ENCODE peak calls at places on chromosomes 12 and 14, in four cellular contexts. One of them, this sample, is unnamed. For H3K36me3 and H3K4me1, the result is how much of the 10 kb centered on the place peaks cover.

GRCh38 chr12:18296201-18296908 is 35.0 kb downstream of the PIK3C2G start:
- DNase-seq in spleen: no peak
- DNase-seq in upper lobe of left lung: no peak
- DNase-seq in tibial nerve: no peak
- DNase-seq in this sample: no peak

GRCh38 chr14:72439707-72440106 is 454.2 kb downstream of the DPF3 start:
- DNase-seq in spleen: no peak
- DNase-seq in upper lobe of left lung: no peak
- DNase-seq in tibial nerve: no peak
- DNase-seq in this sample: no peak

GRCh38 chr14:89921896-89922548 is 32.5 kb downstream of the EFCAB11 start:
- DNase-seq in spleen: no peak
- DNase-seq in tibial nerve: no peak
- DNase-seq in upper lobe of left lung: no peak
- DNase-seq in this sample: no peak

GRCh38 chr12:131726-132465 is 65.3 kb downstream of the IQSEC3 start:
- DNase-seq in upper lobe of left lung: no peak
- DNase-seq in tibial nerve: no peak
- DNase-seq in spleen: no peak
- DNase-seq in this sample: no peak

GRCh38 chr12:10364839-10365681 is 24.8 kb downstream of the KLRK1 start:
- DNase-seq in spleen: peak
- DNase-seq in upper lobe of left lung: peak
- DNase-seq in tibial nerve: peak
- DNase-seq in this sample: peak

GRCh38 chr12:6082613-6083012 is 41.9 kb downstream of the VWF start:
- DNase-seq in upper lobe of left lung: no peak
- DNase-seq in tibial nerve: no peak
- DNase-seq in spleen: no peak
- DNase-seq in this sample: no peak

GRCh38 chr12:52347016-52347415 is 20.3 kb downstream of the KRT85 start:
- DNase-seq in tibial nerve: no peak
- DNase-seq in upper lobe of left lung: no peak
- DNase-seq in spleen: peak
- DNase-seq in this sample: no peak

GRCh38 chr14:81436296-81437138 is 36.4 kb upstream of the STON2 start:
- DNase-seq in tibial nerve: peak
- DNase-seq in spleen: peak
- DNase-seq in upper lobe of left lung: peak
- DNase-seq in this sample: peak

GRCh38 chr12:130674676-130675075 is 41.4 kb downstream of the RIMBP2 start:
- DNase-seq in tibial nerve: no peak
- DNase-seq in upper lobe of left lung: no peak
- DNase-seq in spleen: peak
- DNase-seq in this sample: no peak

GRCh38 chr12:52517888-52518287 is 2.3 kb downstream of the KRT5 start:
- DNase-seq in tibial nerve: peak
- DNase-seq in spleen: no peak
- DNase-seq in upper lobe of left lung: no peak
- DNase-seq in this sample: no peak

GRCh38 chr12:121530600-121531355 is 50.0 kb downstream of the KDM2B start:
- DNase-seq in tibial nerve: peak
- DNase-seq in upper lobe of left lung: peak
- DNase-seq in spleen: peak
- DNase-seq in this sample: peak

GRCh38 chr12:92597997-92598396 is 104.8 kb upstream of the PLEKHG7 start:
- DNase-seq in spleen: no peak
- DNase-seq in upper lobe of left lung: no peak
- DNase-seq in tibial nerve: no peak
- DNase-seq in this sample: no peak

GRCh38 chr12:98551787-98552186 is 36.4 kb downstream of the TMPO start:
- DNase-seq in spleen: no peak
- DNase-seq in tibial nerve: no peak
- DNase-seq in upper lobe of left lung: no peak
- DNase-seq in this sample: no peak

GRCh38 chr12:82351390-82351789 is 6.8 kb downstream of the CCDC59 start:
- DNase-seq in spleen: no peak
- DNase-seq in tibial nerve: no peak
- DNase-seq in upper lobe of left lung: no peak
- DNase-seq in this sample: no peak
- H3K36me3 ChIP-seq in spleen: half or more
- H3K36me3 ChIP-seq in tibial nerve: under half
- H3K36me3 ChIP-seq in upper lobe of left lung: under half
- H3K36me3 ChIP-seq in this sample: under half

GRCh38 chr12:2244013-2244861 is 191.4 kb downstream of the CACNA1C start:
- DNase-seq in upper lobe of left lung: no peak
- DNase-seq in tibial nerve: peak
- DNase-seq in spleen: no peak
- DNase-seq in this sample: no peak
- H3K4me1 ChIP-seq in upper lobe of left lung: under half
- H3K4me1 ChIP-seq in tibial nerve: under half
- H3K4me1 ChIP-seq in spleen: under half
- H3K4me1 ChIP-seq in this sample: half or more

DNA sequence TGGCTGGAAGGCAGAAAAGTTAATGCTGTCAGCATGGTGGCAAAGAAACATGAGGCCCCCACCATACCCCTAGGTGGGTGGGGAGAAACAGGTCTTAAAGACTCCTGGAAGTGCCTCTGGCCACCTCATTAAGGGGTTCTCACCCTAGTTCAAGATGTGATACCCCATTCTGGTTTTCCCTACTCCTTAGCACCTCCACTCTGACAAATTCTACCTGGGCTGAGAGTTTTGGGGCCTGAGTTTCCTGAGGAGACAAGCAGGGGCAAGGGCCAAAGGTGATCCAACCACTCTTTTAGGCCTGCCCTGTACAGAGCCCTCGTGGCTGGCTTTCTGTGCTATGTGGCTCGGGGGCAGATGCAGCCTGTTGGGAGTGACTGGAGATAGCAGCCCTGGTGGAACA is 7.9 kb upstream of the AVIL start:
- DNase-seq in tibial nerve: no peak
- DNase-seq in spleen: no peak
- DNase-seq in upper lobe of left lung: no peak
- DNase-seq in this sample: no peak
- H3K36me3 ChIP-seq in tibial nerve: half or more
- H3K36me3 ChIP-seq in spleen: half or more
- H3K36me3 ChIP-seq in upper lobe of left lung: half or more
- H3K36me3 ChIP-seq in this sample: under half

DNA sequence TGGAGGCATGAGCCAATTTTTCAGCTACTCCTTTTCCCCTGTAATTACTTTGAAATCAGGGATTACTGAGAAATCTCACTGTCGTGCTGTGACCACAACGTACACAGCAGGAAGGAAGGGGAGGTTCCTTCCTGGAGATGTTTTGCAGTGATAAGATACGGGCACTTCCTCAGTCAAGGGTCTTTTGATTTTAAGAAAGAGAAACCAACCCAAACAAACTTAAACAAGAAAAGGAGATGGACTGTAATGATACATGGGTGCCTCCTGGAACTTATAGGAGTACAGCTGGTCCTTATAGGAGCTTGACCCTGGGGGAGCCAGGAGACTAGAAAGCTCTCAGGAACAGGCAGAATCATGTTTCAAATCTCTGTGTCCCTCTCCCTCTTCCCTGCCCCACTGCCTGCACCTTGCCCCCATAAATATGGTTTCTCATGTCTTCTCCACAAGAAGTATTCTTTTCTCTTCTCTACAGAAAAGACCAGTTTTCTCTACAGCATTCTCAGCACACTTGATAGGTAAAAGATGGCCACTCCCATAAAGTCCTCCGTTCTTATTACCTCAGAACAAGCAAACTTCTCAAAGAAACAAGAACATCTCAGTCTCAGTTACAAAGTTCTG is 281.1 kb upstream of the AMIGO2 start:
- DNase-seq in spleen: no peak
- DNase-seq in tibial nerve: no peak
- DNase-seq in upper lobe of left lung: peak
- DNase-seq in this sample: no peak
- H3K4me1 ChIP-seq in spleen: half or more
- H3K4me1 ChIP-seq in tibial nerve: under half
- H3K4me1 ChIP-seq in upper lobe of left lung: under half
- H3K4me1 ChIP-seq in this sample: half or more

GRCh38 chr14:23559010-23559920 is 3.2 kb downstream of the THTPA start:
- DNase-seq in tibial nerve: no peak
- DNase-seq in upper lobe of left lung: peak
- DNase-seq in spleen: peak
- DNase-seq in this sample: peak

GRCh38 chr14:23561259-23561658 is 5.2 kb downstream of the THTPA start:
- DNase-seq in upper lobe of left lung: no peak
- DNase-seq in spleen: no peak
- DNase-seq in tibial nerve: no peak
- DNase-seq in this sample: no peak

GRCh38 chr14:23557946-23558345 is 1.9 kb downstream of the THTPA start:
- DNase-seq in upper lobe of left lung: no peak
- DNase-seq in tibial nerve: no peak
- DNase-seq in spleen: no peak
- DNase-seq in this sample: no peak

GRCh38 chr14:23558363-23559009 is 2.4 kb downstream of the THTPA start:
- DNase-seq in upper lobe of left lung: no peak
- DNase-seq in spleen: no peak
- DNase-seq in tibial nerve: no peak
- DNase-seq in this sample: no peak

DNA sequence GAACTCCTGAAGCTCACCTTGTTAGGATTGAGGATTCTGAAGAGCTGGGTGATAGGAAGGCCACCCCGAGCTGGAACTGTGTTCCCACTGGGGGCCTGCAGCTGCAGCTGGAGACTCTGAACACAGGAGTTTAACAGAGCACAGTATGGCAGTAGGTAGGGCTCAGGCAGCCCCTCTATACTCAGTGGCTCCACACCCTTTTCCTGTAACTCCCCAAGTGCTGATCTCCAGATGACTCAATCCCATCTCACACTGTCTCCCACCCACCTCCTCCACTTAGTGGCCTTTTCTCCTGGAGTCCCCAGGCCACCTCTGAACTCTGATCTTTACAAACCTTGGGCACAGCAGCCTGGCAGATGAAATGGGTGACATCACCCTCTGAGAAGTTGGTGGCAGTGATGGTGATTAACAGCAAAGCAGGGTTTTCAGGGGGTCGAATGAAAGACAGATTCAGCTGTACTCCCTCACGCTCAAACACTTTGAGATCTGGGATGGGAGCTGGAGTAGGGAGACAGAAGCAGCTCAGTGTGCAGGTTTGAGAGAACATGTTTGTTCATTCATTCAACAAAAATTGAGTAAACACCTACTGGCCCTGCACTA is 4.0 kb downstream of the THTPA start:
- DNase-seq in tibial nerve: no peak
- DNase-seq in upper lobe of left lung: no peak
- DNase-seq in spleen: no peak
- DNase-seq in this sample: no peak
- H3K36me3 ChIP-seq in tibial nerve: under half
- H3K36me3 ChIP-seq in upper lobe of left lung: under half
- H3K36me3 ChIP-seq in spleen: half or more
- H3K36me3 ChIP-seq in this sample: under half

GRCh38 chr14:102183922-102184677 is 44.4 kb downstream of the WDR20 start:
- DNase-seq in spleen: no peak
- DNase-seq in upper lobe of left lung: no peak
- DNase-seq in tibial nerve: no peak
- DNase-seq in this sample: no peak
- H3K4me1 ChIP-seq in spleen: half or more
- H3K4me1 ChIP-seq in upper lobe of left lung: under half
- H3K4me1 ChIP-seq in tibial nerve: under half
- H3K4me1 ChIP-seq in this sample: half or more

GRCh38 chr12:55973598-55974307 is at the start of gene RAB5B:
- DNase-seq in upper lobe of left lung: peak
- DNase-seq in tibial nerve: peak
- DNase-seq in spleen: peak
- DNase-seq in this sample: peak

GRCh38 chr12:55970775-55971174 is 3.1 kb upstream of the RAB5B start:
- DNase-seq in upper lobe of left lung: no peak
- DNase-seq in tibial nerve: no peak
- DNase-seq in spleen: no peak
- DNase-seq in this sample: no peak

GRCh38 chr12:55972906-55973597 is 826 bp upstream of the RAB5B start:
- DNase-seq in spleen: no peak
- DNase-seq in tibial nerve: peak
- DNase-seq in upper lobe of left lung: no peak
- DNase-seq in this sample: no peak

GRCh38 chr12:55974308-55974724 is 438 bp downstream of the RAB5B start:
- DNase-seq in tibial nerve: no peak
- DNase-seq in spleen: no peak
- DNase-seq in upper lobe of left lung: peak
- DNase-seq in this sample: no peak

DNA sequence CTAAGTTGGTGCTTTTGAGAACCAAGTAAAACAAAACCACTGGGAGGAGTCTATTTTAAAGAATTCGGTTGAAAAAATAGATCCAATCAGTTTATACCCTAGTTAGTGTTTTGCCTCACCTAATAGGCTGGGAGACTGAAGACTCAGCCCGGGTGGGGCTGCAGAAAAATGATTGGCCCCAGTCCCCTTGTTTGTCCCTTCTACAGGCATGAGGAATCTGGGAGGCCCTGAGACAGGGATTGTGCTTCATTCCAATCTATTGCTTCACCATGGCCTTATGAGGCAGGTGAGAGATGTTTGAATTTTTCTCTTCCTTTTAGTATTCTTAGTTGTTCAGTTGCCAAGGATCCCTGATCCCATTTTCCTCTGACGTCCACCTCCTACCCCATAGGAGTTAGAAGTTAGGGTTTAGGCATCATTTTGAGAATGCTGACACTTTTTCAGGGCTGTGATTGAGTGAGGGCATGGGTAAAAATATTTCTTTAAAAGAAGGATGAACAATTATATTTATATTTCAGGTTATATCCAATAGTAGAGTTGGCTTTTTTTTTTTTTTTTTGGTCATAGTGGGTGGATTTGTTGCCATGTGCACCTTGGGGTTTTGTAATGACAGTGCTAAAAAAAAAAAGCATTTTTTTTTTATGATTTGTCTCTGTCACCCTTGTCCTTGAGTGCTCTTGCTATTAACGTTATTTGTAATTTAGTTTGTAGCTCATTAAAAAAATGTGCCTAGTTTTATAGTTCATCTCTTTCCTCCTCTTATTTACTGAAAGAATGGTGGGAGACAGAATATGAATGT is 1.6 kb upstream of the RAB5B start:
- DNase-seq in spleen: no peak
- DNase-seq in tibial nerve: no peak
- DNase-seq in upper lobe of left lung: peak
- DNase-seq in this sample: no peak
- H3K36me3 ChIP-seq in spleen: under half
- H3K36me3 ChIP-seq in tibial nerve: under half
- H3K36me3 ChIP-seq in upper lobe of left lung: under half
- H3K36me3 ChIP-seq in this sample: under half

GRCh38 chr14:73754911-73755360 is 40.8 kb upstream of the PNMA1 start:
- DNase-seq in upper lobe of left lung: no peak
- DNase-seq in tibial nerve: peak
- DNase-seq in spleen: peak
- DNase-seq in this sample: peak
- H3K4me1 ChIP-seq in upper lobe of left lung: half or more
- H3K4me1 ChIP-seq in tibial nerve: half or more
- H3K4me1 ChIP-seq in spleen: half or more
- H3K4me1 ChIP-seq in this sample: half or more

GRCh38 chr12:40378721-40379120 is 153.9 kb downstream of the LRRK2 start:
- DNase-seq in upper lobe of left lung: no peak
- DNase-seq in tibial nerve: no peak
- DNase-seq in spleen: no peak
- DNase-seq in this sample: no peak
- H3K36me3 ChIP-seq in upper lobe of left lung: under half
- H3K36me3 ChIP-seq in tibial nerve: under half
- H3K36me3 ChIP-seq in spleen: under half
- H3K36me3 ChIP-seq in this sample: under half